ENCODE peak calls at places on chromosome 3, in seven cellular contexts. N is NCI-H774; L is activated CD4-positive, alpha-beta T cell treated with anti-CD3 and anti-CD28 coated beads for 1 hour; Q is astrocyte of the hippocampus; C is HT1080; T is dermis microvascular lymphatic vessel endothelial cell; W is fibroblast of the aortic adventitia. A is an unnamed sample.

GRCh38 chr3:40756500-40756899 is 231.7 kb downstream of the ZNF621 start:
- DNase-seq in N (no peak), L (no peak), Q (no peak), C (no peak), T (no peak), W (no peak), A (no peak)

GRCh38 chr3:98733778-98734281 is 29.3 kb upstream of the ST3GAL6 start:
- DNase-seq in N (no peak), L (no peak), Q (peak; percentile 31), C (peak; percentile 24), T (peak; percentile 35), W (no peak), A (peak; percentile 13)

GRCh38 chr3:120854908-120855526 is 53.0 kb upstream of the STXBP5L start:
- DNase-seq in N (no peak), L (no peak), Q (no peak), C (no peak), T (no peak), W (no peak), A (no peak)

GRCh38 chr3:138835177-138835757 is 539 bp upstream of the PIK3CB start:
- DNase-seq in N (no peak), L (no peak), Q (no peak), C (no peak), T (no peak), W (no peak), A (no peak)

GRCh38 chr3:61572879-61573278 is 11.5 kb downstream of the PTPRG start:
- DNase-seq in N (no peak), L (no peak), Q (no peak), C (no peak), T (no peak), W (no peak), A (no peak)

GRCh38 chr3:131163-131889 is 65.2 kb upstream of the CHL1 start:
- DNase-seq in N (peak; percentile 37), L (no peak), Q (no peak), C (no peak), T (no peak), W (no peak), A (no peak)

GRCh38 chr3:129555176-129555575 is 12.2 kb downstream of the H1-8 start:
- DNase-seq in N (no peak), L (no peak), Q (peak; percentile 45), C (no peak), T (no peak), W (no peak), A (no peak)

GRCh38 chr3:185585523-185585861 is 603 bp upstream of the SENP2 start:
- DNase-seq in N (no peak), L (no peak), Q (no peak), C (no peak), T (no peak), W (no peak), A (no peak)

GRCh38 chr3:66485291-66485968 is 15.4 kb downstream of the LRIG1 start:
- DNase-seq in N (no peak), L (no peak), Q (peak; percentile 67), C (no peak), T (no peak), W (peak; percentile 83), A (peak; percentile 58)

GRCh38 chr3:66475386-66476020 is 25.3 kb downstream of the LRIG1 start:
- DNase-seq in N (peak; percentile 73), L (no peak), Q (no peak), C (no peak), T (no peak), W (no peak), A (no peak)

GRCh38 chr3:49158108-49158709 is 7.9 kb downstream of the CCDC71 start:
- DNase-seq in N (no peak), L (peak; percentile 49), Q (no peak), C (peak; percentile 25), T (peak; percentile 29), W (peak; percentile 16), A (no peak)

GRCh38 chr3:27043328-27043956 is 325.7 kb downstream of the NEK10 start:
- DNase-seq in N (no peak), L (no peak), Q (no peak), C (no peak), T (no peak), W (no peak), A (no peak)

GRCh38 chr3:28080716-28081115 is 160.7 kb upstream of the CMC1 start:
- DNase-seq in N (no peak), L (no peak), Q (no peak), C (no peak), T (no peak), W (no peak), A (no peak)

GRCh38 chr3:155362808-155363689 is 69.6 kb upstream of the STRIT1 start:
- DNase-seq in N (no peak), L (no peak), Q (peak; percentile 59), C (no peak), T (no peak), W (no peak), A (no peak)

GRCh38 chr3:174046311-174046710 is 648.8 kb downstream of the NLGN1 start:
- DNase-seq in N (no peak), L (no peak), Q (no peak), C (no peak), T (no peak), W (no peak), A (no peak)

GRCh38 chr3:14771593-14772497 is 46.9 kb upstream of the FGD5 start:
- DNase-seq in N (no peak), L (no peak), Q (no peak), C (no peak), T (no peak), W (no peak), A (no peak)

GRCh38 chr3:136994772-136995516 is 37.2 kb downstream of the IL20RB start:
- DNase-seq in N (peak; percentile 63), L (no peak), Q (peak; percentile 80), C (peak; percentile 81), T (peak; percentile 96), W (peak; percentile 99), A (peak; percentile 90)

GRCh38 chr3:100088735-100089368 is 25.4 kb downstream of the FILIP1L start:
- DNase-seq in N (no peak), L (no peak), Q (no peak), C (no peak), T (no peak), W (no peak), A (no peak)

GRCh38 chr3:126399348-126399730 is 4.6 kb downstream of the CFAP100 start:
- DNase-seq in N (no peak), L (no peak), Q (no peak), C (no peak), T (no peak), W (no peak), A (no peak)

GRCh38 chr3:99895706-99896441 is 78.2 kb downstream of the CMSS1 start:
- DNase-seq in N (peak; percentile 13), L (no peak), Q (peak; percentile 76), C (peak; percentile 93), T (peak; percentile 77), W (peak; percentile 84), A (peak; percentile 62)

GRCh38 chr3:24475945-24476344 is 18.7 kb downstream of the THRB start:
- DNase-seq in N (no peak), L (no peak), Q (no peak), C (peak; percentile 58), T (no peak), W (no peak), A (peak; percentile 20)

GRCh38 chr3:50890688-50891344 is 216.1 kb downstream of the DOCK3 start:
- DNase-seq in N (no peak), L (no peak), Q (no peak), C (no peak), T (no peak), W (no peak), A (no peak)

GRCh38 chr3:134319894-134320293 is 54.4 kb downstream of the AMOTL2 start:
- DNase-seq in N (no peak), L (no peak), Q (no peak), C (no peak), T (no peak), W (no peak), A (no peak)

GRCh38 chr3:146577662-146578061 is 27.5 kb downstream of the PLSCR5 start:
- DNase-seq in N (peak; percentile 26), L (no peak), Q (peak; percentile 66), C (peak; percentile 34), T (peak; percentile 73), W (peak; percentile 88), A (peak; percentile 36)

GRCh38 chr3:39234705-39235104 is 42.3 kb upstream of the XIRP1 start:
- DNase-seq in N (no peak), L (no peak), Q (no peak), C (no peak), T (no peak), W (no peak), A (no peak)

GRCh38 chr3:13214847-13215472 is 141.7 kb upstream of the IQSEC1 start:
- DNase-seq in N (no peak), L (no peak), Q (no peak), C (no peak), T (no peak), W (no peak), A (no peak)

GRCh38 chr3:15330031-15330596 is 2.3 kb downstream of the SH3BP5 start:
- DNase-seq in N (no peak), L (no peak), Q (peak; percentile 62), C (no peak), T (peak; percentile 45), W (peak; percentile 91), A (peak; percentile 79)

GRCh38 chr3:129276385-129276784 is 2.3 kb upstream of the HMCES start:
- DNase-seq in N (no peak), L (no peak), Q (no peak), C (no peak), T (no peak), W (no peak), A (no peak)

GRCh38 chr3:194306109-194306686 is 44.9 kb downstream of the CPN2 start:
- DNase-seq in N (no peak), L (peak; percentile 22), Q (no peak), C (no peak), T (peak; percentile 83), W (no peak), A (no peak)

GRCh38 chr3:190338717-190339116 is 16.5 kb upstream of the CLDN1 start:
- DNase-seq in N (no peak), L (no peak), Q (peak; percentile 50), C (peak; percentile 81), T (peak; percentile 64), W (peak; percentile 31), A (no peak)